ENCODE peak calls at places on chromosomes 1 and 21, in six cellular contexts. Q, P, C, M, L and H are unnamed samples.

GRCh38 chr1:8763888-8764287 is 53.6 kb downstream of the RERE start:
- DNase-seq in C (no peak), L (no peak), M (peak; percentile 9), P (no peak), Q (no peak), H (no peak)

GRCh38 chr21:37593740-37594471 is 227.3 kb downstream of the DYRK1A start:
- DNase-seq in L (no peak), P (no peak), Q (no peak), M (no peak), C (no peak), H (peak; percentile 6)

GRCh38 chr1:41485605-41486004 is 1.1 kb upstream of the EDN2 start:
- DNase-seq in L (no peak), Q (no peak), C (no peak), M (peak; percentile 79), P (peak; percentile 81), H (no peak)

GRCh38 chr1:216832192-216832591 is 109.0 kb upstream of the ESRRG start:
- DNase-seq in L (no peak), C (no peak), Q (no peak), P (no peak), M (no peak), H (no peak)

GRCh38 chr21:17427157-17427556 is 85.7 kb upstream of the CXADR start:
- DNase-seq in C (no peak), M (no peak), Q (no peak), L (no peak), P (no peak), H (no peak)

GRCh38 chr1:206679738-206680211 is 4.9 kb upstream of the MAPKAPK2 start:
- DNase-seq in C (no peak), Q (no peak), P (no peak), L (no peak), M (no peak), H (no peak)

GRCh38 chr21:34830386-34831140 is 161.8 kb downstream of the CLIC6 start:
- DNase-seq in M (no peak), L (no peak), Q (no peak), P (no peak), C (no peak), H (no peak)

GRCh38 chr1:219347843-219348475 is 174.3 kb downstream of the LYPLAL1 start:
- DNase-seq in P (peak; percentile 31), M (no peak), Q (no peak), C (no peak), L (peak; percentile 34), H (peak; percentile 70)

GRCh38 chr1:68083686-68084085 is 33.3 kb upstream of the DIRAS3 start:
- DNase-seq in M (no peak), C (no peak), Q (no peak), P (no peak), L (no peak), H (no peak)

GRCh38 chr1:218869276-218869675 is 304.4 kb upstream of the LYPLAL1 start:
- DNase-seq in L (no peak), M (peak; percentile 32), C (no peak), Q (no peak), P (peak; percentile 77), H (no peak)

GRCh38 chr1:44067258-44068250 is 36.3 kb upstream of the SLC6A9 start:
- DNase-seq in L (no peak), M (no peak), C (no peak), P (no peak), Q (no peak), H (no peak)

DNA sequence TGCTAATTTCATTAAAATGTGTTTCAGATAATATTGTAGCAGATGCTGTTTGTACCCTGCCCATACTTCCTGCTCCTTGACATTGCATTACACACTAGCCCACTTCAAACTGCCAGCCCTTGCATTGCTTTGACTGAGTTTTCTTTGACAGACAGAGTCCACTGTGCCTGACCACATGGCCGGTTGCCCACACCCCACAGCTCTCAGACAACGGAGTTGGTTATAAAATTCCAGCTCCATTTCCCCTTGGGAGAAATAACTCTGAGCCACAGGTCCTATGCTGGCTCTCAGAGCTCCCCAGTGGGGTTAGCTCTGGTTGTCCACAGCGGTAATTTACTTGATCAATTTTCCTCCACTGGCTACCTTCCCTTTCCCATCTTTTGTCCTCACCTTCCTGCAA is 114.4 kb upstream of the SLC44A3 start:
- DNase-seq in P (peak; percentile 51), L (no peak), C (no peak), Q (no peak), M (no peak), H (peak; percentile 49)
- H3K4me1 ChIP-seq in P (peaks cover 15% of the 10 kb centered on the region), L (peaks cover 8% of the 10 kb centered on the region), C (no peaks in the 10 kb centered on the region), Q (peaks cover 14% of the 10 kb centered on the region), M (peaks cover 27% of the 10 kb centered on the region), H (peaks cover 10% of the 10 kb centered on the region)

GRCh38 chr1:147504801-147505303 is 36.4 kb upstream of the BCL9 start:
- DNase-seq in M (peak; percentile 15), P (peak; percentile 62), C (no peak), L (peak; percentile 63), Q (peak; percentile 6), H (peak; percentile 64)
- TF ChIP-seq CTCF in M (no peak), P (no peak), C (no peak), L (no peak), Q (no peak), H (no peak)

GRCh38 chr1:10106241-10106640 is 73.5 kb downstream of the UBE4B start:
- DNase-seq in L (no peak), P (no peak), Q (no peak), M (no peak), C (no peak), H (no peak)

GRCh38 chr1:10103193-10103592 is 70.4 kb downstream of the UBE4B start:
- DNase-seq in Q (no peak), P (no peak), C (no peak), L (no peak), M (no peak), H (no peak)

GRCh38 chr1:10104844-10105243 is 72.1 kb downstream of the UBE4B start:
- DNase-seq in P (no peak), C (no peak), L (no peak), M (no peak), Q (no peak), H (no peak)

GRCh38 chr1:10106756-10107479 is 74.2 kb downstream of the UBE4B start:
- DNase-seq in L (no peak), P (no peak), C (no peak), Q (no peak), M (no peak), H (no peak)

DNA sequence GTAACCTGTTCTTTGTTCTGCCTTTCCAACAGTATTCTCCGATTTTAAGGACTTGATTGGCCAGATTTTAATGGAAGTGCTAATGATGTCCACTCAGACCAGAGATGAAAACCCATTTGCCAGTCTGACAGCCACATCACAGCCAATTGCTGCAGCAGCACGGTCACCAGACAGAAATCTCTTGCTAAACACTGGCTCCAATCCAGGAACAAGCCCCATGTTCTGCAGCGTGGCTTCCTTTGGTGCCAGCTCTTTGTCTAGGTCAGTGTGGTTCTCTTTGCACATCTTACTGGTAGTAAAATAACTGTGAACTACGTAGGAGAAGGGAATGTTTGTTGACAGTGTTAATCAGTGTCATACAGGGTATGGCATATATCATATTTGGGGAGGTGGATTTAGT is 72.7 kb downstream of the UBE4B start:
- DNase-seq in C (no peak), M (no peak), L (no peak), Q (no peak), P (no peak), H (no peak)
- H3K27ac ChIP-seq in C (no peak overlapping the region), M (no peak overlapping the region), L (no peak overlapping the region), Q (no peak overlapping the region), P (no peak overlapping the region), H (no peak overlapping the region)

GRCh38 chr21:42193721-42194120 is 25.2 kb upstream of the ABCG1 start:
- DNase-seq in C (no peak), L (no peak), M (no peak), P (no peak), Q (no peak), H (no peak)

GRCh38 chr21:42195378-42196031 is 23.4 kb upstream of the ABCG1 start:
- DNase-seq in M (peak; percentile 55), C (no peak), L (no peak), Q (no peak), P (no peak), H (peak; percentile 24)

GRCh38 chr21:42191978-42192595 is 26.9 kb upstream of the ABCG1 start:
- DNase-seq in P (peak; percentile 18), Q (peak; percentile 22), M (no peak), C (no peak), L (no peak), H (no peak)

GRCh38 chr21:42193131-42193671 is 25.7 kb upstream of the ABCG1 start:
- DNase-seq in Q (no peak), C (no peak), L (no peak), M (no peak), P (peak; percentile 23), H (no peak)

GRCh38 chr21:42194863-42195262 is 24.1 kb upstream of the ABCG1 start:
- DNase-seq in L (no peak), M (no peak), C (no peak), Q (no peak), P (no peak), H (no peak)
- H3K4me1 ChIP-seq in L (peaks cover 3% of the 10 kb centered on the region), M (peaks cover 7% of the 10 kb centered on the region), C (peaks cover 9% of the 10 kb centered on the region), Q (no peaks in the 10 kb centered on the region), P (no peaks in the 10 kb centered on the region), H (no peaks in the 10 kb centered on the region)